ENCODE peak calls at places on chromosome 1, in nine cellular contexts. One of them, this sample, is unnamed.

GRCh38 chr1:146007048-146007784 is 10.8 kb upstream of the TXNIP start:
- DNase-seq in mammary epithelial cell: peak; percentile 51
- DNase-seq in AML-193: peak; percentile 87
- DNase-seq in right lobe of liver: no peak
- DNase-seq in astrocyte of the spinal cord: peak; percentile 84
- DNase-seq in NCI-H1436: peak; percentile 63
- DNase-seq in HFF-Myc: peak; percentile 67
- DNase-seq in NCI-H1417: peak; percentile 52
- DNase-seq in NCI-H526: peak; percentile 96
- DNase-seq in this sample: no peak

GRCh38 chr1:79043506-79043905 is 37.0 kb upstream of the ADGRL4 start:
- DNase-seq in HFF-Myc: no peak
- DNase-seq in right lobe of liver: no peak
- DNase-seq in NCI-H526: no peak
- DNase-seq in NCI-H1417: no peak
- DNase-seq in NCI-H1436: no peak
- DNase-seq in astrocyte of the spinal cord: no peak
- DNase-seq in AML-193: no peak
- DNase-seq in mammary epithelial cell: no peak
- DNase-seq in this sample: no peak

GRCh38 chr1:247077768-247078314 is 770 bp downstream of the ZNF670 start:
- DNase-seq in astrocyte of the spinal cord: peak; percentile 32
- DNase-seq in HFF-Myc: no peak
- DNase-seq in right lobe of liver: no peak
- DNase-seq in mammary epithelial cell: no peak
- DNase-seq in NCI-H1417: no peak
- DNase-seq in NCI-H1436: no peak
- DNase-seq in AML-193: no peak
- DNase-seq in NCI-H526: peak; percentile 1
- DNase-seq in this sample: no peak

GRCh38 chr1:224769987-224770693 is 154.0 kb downstream of the CNIH3 start:
- DNase-seq in astrocyte of the spinal cord: peak; percentile 50
- DNase-seq in NCI-H1417: no peak
- DNase-seq in NCI-H526: no peak
- DNase-seq in mammary epithelial cell: no peak
- DNase-seq in right lobe of liver: no peak
- DNase-seq in NCI-H1436: no peak
- DNase-seq in HFF-Myc: peak; percentile 80
- DNase-seq in AML-193: no peak
- DNase-seq in this sample: no peak

GRCh38 chr1:245864872-245865271 is 642.2 kb downstream of the SMYD3 start:
- DNase-seq in astrocyte of the spinal cord: no peak
- DNase-seq in NCI-H526: no peak
- DNase-seq in NCI-H1436: no peak
- DNase-seq in mammary epithelial cell: no peak
- DNase-seq in right lobe of liver: no peak
- DNase-seq in NCI-H1417: no peak
- DNase-seq in HFF-Myc: no peak
- DNase-seq in AML-193: no peak
- DNase-seq in this sample: no peak

GRCh38 chr1:168991667-168992475 is 114.6 kb upstream of the ATP1B1 start:
- DNase-seq in right lobe of liver: no peak
- DNase-seq in NCI-H1436: no peak
- DNase-seq in astrocyte of the spinal cord: no peak
- DNase-seq in NCI-H1417: no peak
- DNase-seq in mammary epithelial cell: peak; percentile 90
- DNase-seq in HFF-Myc: no peak
- DNase-seq in NCI-H526: peak; percentile 73
- DNase-seq in AML-193: no peak
- DNase-seq in this sample: no peak

GRCh38 chr1:19405195-19405760 is 80.1 kb downstream of the CAPZB start:
- DNase-seq in NCI-H1417: peak; percentile 41
- DNase-seq in mammary epithelial cell: no peak
- DNase-seq in astrocyte of the spinal cord: no peak
- DNase-seq in NCI-H526: no peak
- DNase-seq in AML-193: no peak
- DNase-seq in HFF-Myc: no peak
- DNase-seq in NCI-H1436: no peak
- DNase-seq in right lobe of liver: no peak
- DNase-seq in this sample: no peak

GRCh38 chr1:222464841-222465210 is 83.1 kb downstream of the HHIPL2 start:
- DNase-seq in HFF-Myc: peak; percentile 43
- DNase-seq in NCI-H1436: peak; percentile 68
- DNase-seq in NCI-H1417: peak; percentile 64
- DNase-seq in right lobe of liver: no peak
- DNase-seq in AML-193: peak; percentile 65
- DNase-seq in NCI-H526: peak; percentile 54
- DNase-seq in mammary epithelial cell: no peak
- DNase-seq in astrocyte of the spinal cord: no peak
- DNase-seq in this sample: no peak

GRCh38 chr1:22318279-22318983 is 133.2 kb upstream of the ZBTB40 start:
- DNase-seq in NCI-H1436: peak; percentile 70
- DNase-seq in NCI-H1417: peak; percentile 91
- DNase-seq in HFF-Myc: no peak
- DNase-seq in AML-193: no peak
- DNase-seq in mammary epithelial cell: no peak
- DNase-seq in astrocyte of the spinal cord: no peak
- DNase-seq in NCI-H526: peak; percentile 82
- DNase-seq in right lobe of liver: no peak
- DNase-seq in this sample: no peak

GRCh38 chr1:177514207-177514606 is 343.4 kb downstream of the BRINP2 start:
- DNase-seq in NCI-H526: no peak
- DNase-seq in AML-193: no peak
- DNase-seq in mammary epithelial cell: no peak
- DNase-seq in right lobe of liver: no peak
- DNase-seq in NCI-H1436: no peak
- DNase-seq in NCI-H1417: no peak
- DNase-seq in HFF-Myc: no peak
- DNase-seq in astrocyte of the spinal cord: no peak
- DNase-seq in this sample: no peak